ENCODE peak calls at places on chromosomes 11 and 22, in six cellular contexts. Q, E, H, U, Y and S are unnamed samples.

GRCh38 chr11:8732748-8733241 is 50.2 kb downstream of the RPL27A start:
- DNase-seq in Q (no peak), E (no peak), H (peak), U (no peak), Y (no peak), S (peak)

GRCh38 chr11:23359297-23359696 is 499.0 kb upstream of the CCDC179 start:
- DNase-seq in Q (no peak), E (no peak), H (peak), U (no peak), Y (no peak), S (no peak)

GRCh38 chr11:100908746-100909145 is 220.9 kb downstream of the PGR start:
- DNase-seq in Q (no peak), E (no peak), H (no peak), U (no peak), Y (no peak), S (no peak)

GRCh38 chr11:1928038-1928890 is 8.8 kb downstream of the TNNT3 start:
- DNase-seq in Q (peak), E (no peak), H (no peak), U (no peak), Y (no peak), S (no peak)

GRCh38 chr11:74325649-74326645 is 14.5 kb upstream of the P4HA3 start:
- DNase-seq in Q (no peak), E (no peak), H (no peak), U (no peak), Y (no peak), S (peak)

GRCh38 chr22:20979243-20979809 is 2.8 kb upstream of the LZTR1 start:
- DNase-seq in Q (peak), E (no peak), H (no peak), U (peak), Y (peak), S (peak)

GRCh38 chr11:102457865-102458264 is 5.3 kb upstream of the TMEM123 start:
- DNase-seq in Q (no peak), E (no peak), H (no peak), U (no peak), Y (no peak), S (no peak)

GRCh38 chr11:75938543-75938942 is 123.5 kb downstream of the UVRAG start:
- DNase-seq in Q (no peak), E (no peak), H (no peak), U (no peak), Y (no peak), S (no peak)

GRCh38 chr11:135023499-135023898 is 611.5 kb upstream of the B3GAT1 start:
- DNase-seq in Q (no peak), E (no peak), H (no peak), U (no peak), Y (no peak), S (no peak)

GRCh38 chr11:106331163-106331562 is 253.7 kb downstream of the AASDHPPT start:
- DNase-seq in Q (no peak), E (no peak), H (no peak), U (no peak), Y (no peak), S (no peak)

GRCh38 chr22:32996702-32997101 is 61.5 kb downstream of the SYN3 start:
- DNase-seq in Q (no peak), E (no peak), H (peak), U (no peak), Y (no peak), S (peak)

GRCh38 chr11:90465553-90465952 is 242.7 kb upstream of the CHORDC1 start:
- DNase-seq in Q (no peak), E (no peak), H (no peak), U (no peak), Y (no peak), S (no peak)

GRCh38 chr22:44891293-44891747 is 118.5 kb downstream of the PHF21B start:
- DNase-seq in Q (no peak), E (no peak), H (no peak), U (no peak), Y (no peak), S (no peak)

GRCh38 chr11:79438631-79439429 is 2.0 kb downstream of the TENM4 start:
- DNase-seq in Q (peak), E (no peak), H (no peak), U (no peak), Y (peak), S (no peak)

GRCh38 chr11:4032097-4032496 is 62.5 kb upstream of the RRM1 start:
- DNase-seq in Q (no peak), E (no peak), H (no peak), U (no peak), Y (no peak), S (no peak)

GRCh38 chr11:72217856-72218745 is 1.5 kb downstream of the FOLR2 start:
- DNase-seq in Q (no peak), E (no peak), H (no peak), U (no peak), Y (no peak), S (no peak)

GRCh38 chr22:49992921-49993648 is 19.5 kb downstream of the IL17REL start:
- DNase-seq in Q (peak), E (peak), H (no peak), U (peak), Y (peak), S (peak)

GRCh38 chr11:2767071-2767470 is 67.3 kb upstream of the KCNQ1OT1 start:
- DNase-seq in Q (no peak), E (no peak), H (no peak), U (no peak), Y (no peak), S (no peak)

GRCh38 chr11:119791701-119792151 is 62.7 kb upstream of the NECTIN1 start:
- DNase-seq in Q (no peak), E (no peak), H (no peak), U (no peak), Y (no peak), S (no peak)

GRCh38 chr11:112017538-112017937 is 7.7 kb upstream of the DLAT start:
- DNase-seq in Q (no peak), E (no peak), H (no peak), U (no peak), Y (no peak), S (no peak)

GRCh38 chr11:113884361-113884836 is 9.0 kb upstream of the USP28 start:
- DNase-seq in Q (no peak), E (no peak), H (no peak), U (no peak), Y (no peak), S (no peak)